ENCODE peak calls at places on chromosomes 12 and 14, in nine cellular contexts. Q is lung, G is neural crest cell, Y is tibial artery, L is transverse colon, T is MCF 10A, E is endothelial cell, M is astrocyte of the cerebellum, F is mesothelial cell of epicardium. A is an unnamed sample.

GRCh38 chr14:71852201-71852600 is 80.0 kb upstream of the RGS6 start:
- DNase-seq in L (no peak), E (no peak), G (no peak), M (no peak), F (no peak), Q (no peak), T (no peak), Y (no peak), A (no peak)

GRCh38 chr14:100526632-100527031 is 60.6 kb downstream of the BEGAIN start:
- DNase-seq in Q (no peak), F (no peak), L (no peak), T (no peak), M (no peak), E (no peak), G (no peak), Y (no peak), A (no peak)

GRCh38 chr12:122366685-122367475 is 55.6 kb downstream of the CLIP1 start:
- DNase-seq in Q (no peak), L (peak; percentile 19), G (no peak), Y (no peak), E (peak; percentile 13), F (no peak), T (peak; percentile 86), M (peak; percentile 66), A (no peak)

GRCh38 chr12:84411031-84411430 is 501.6 kb downstream of the SLC6A15 start:
- DNase-seq in E (no peak), Y (no peak), G (no peak), M (no peak), F (no peak), L (no peak), T (no peak), Q (no peak), A (no peak)

GRCh38 chr12:48350249-48351021 is at the start of gene ZNF641:
- DNase-seq in E (peak; percentile 67), G (no peak), M (no peak), Y (peak; percentile 92), T (peak; percentile 74), F (peak; percentile 84), L (peak; percentile 89), Q (peak; percentile 83), A (peak; percentile 83)

GRCh38 chr14:61174395-61175386 is 106.4 kb downstream of the TMEM30B start:
- DNase-seq in M (no peak), G (no peak), Q (no peak), Y (no peak), F (no peak), E (no peak), T (peak; percentile 69), L (no peak), A (no peak)

GRCh38 chr14:78319411-78319810 is 149.2 kb downstream of the NRXN3 start:
- DNase-seq in L (no peak), E (no peak), T (no peak), Q (no peak), F (no peak), M (no peak), G (no peak), Y (no peak), A (no peak)

GRCh38 chr12:80829767-80830166 is 108.0 kb downstream of the LIN7A start:
- DNase-seq in L (no peak), F (no peak), T (no peak), G (no peak), M (no peak), E (no peak), Y (no peak), Q (no peak), A (no peak)

GRCh38 chr12:76124456-76124855 is 40.0 kb upstream of the NAP1L1 start:
- DNase-seq in M (no peak), L (no peak), E (no peak), Y (no peak), G (no peak), T (no peak), F (no peak), Q (no peak), A (no peak)

DNA sequence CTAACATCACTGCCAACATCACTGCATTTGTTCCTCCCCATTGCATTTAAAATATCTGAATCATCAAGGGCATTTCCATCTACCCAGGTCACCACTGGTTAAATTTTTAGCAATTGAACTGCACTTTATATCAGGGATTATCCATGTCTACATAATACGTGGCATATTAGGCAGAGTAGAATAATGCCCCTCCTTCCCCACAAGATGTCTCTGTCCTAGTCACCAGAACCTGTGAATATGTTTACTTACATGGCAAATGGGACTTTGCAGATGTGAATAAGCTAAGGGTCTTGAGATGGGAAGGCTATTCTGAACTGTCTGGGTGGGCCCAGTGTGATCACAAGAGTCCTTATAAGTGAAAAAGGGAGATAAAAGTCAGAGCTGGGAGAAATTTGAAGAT is 181.7 kb upstream of the ARID2 start:
- DNase-seq in E (no peak), M (no peak), F (no peak), L (no peak), Y (no peak), Q (no peak), T (no peak), G (no peak), A (no peak)
- TF ChIP-seq CTCF in E (no peak), M (peak; percentile 9), F (no peak), L (no peak), Y (no peak), Q (no peak), T (no peak), G (no peak), A (no peak)

DNA sequence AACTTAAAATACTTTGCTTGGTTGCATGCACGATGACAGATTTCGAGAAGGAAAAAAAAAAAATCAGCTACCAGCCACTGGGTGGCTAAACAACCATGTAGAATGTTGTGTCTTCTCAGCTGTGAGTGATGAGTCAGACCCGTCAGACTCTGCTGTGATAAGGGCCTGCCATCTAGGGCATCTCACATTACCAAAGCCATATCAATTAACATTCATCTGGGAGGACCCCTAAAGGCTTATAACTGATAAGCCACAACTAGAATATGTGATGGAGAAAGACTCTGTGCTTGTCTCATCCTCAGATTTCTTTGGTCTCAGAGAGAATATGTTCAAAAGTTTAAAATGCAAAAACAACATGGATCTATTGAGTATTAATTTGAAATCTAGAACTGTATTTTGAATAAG is 111.5 kb downstream of the PAX9 start:
- DNase-seq in F (no peak), L (no peak), T (peak; percentile 56), Y (no peak), E (no peak), G (no peak), Q (no peak), M (no peak), A (no peak)
- TF ChIP-seq CTCF in F (no peak), L (no peak), T (peak; percentile 34), Y (no peak), E (no peak), G (peak; percentile 49), Q (no peak), M (no peak), A (peak; percentile 13)

GRCh38 chr14:90344920-90345557 is 13.3 kb upstream of the NRDE2 start:
- DNase-seq in Q (no peak), M (no peak), Y (no peak), G (no peak), T (peak; percentile 46), L (no peak), E (no peak), F (no peak), A (no peak)

GRCh38 chr14:90341784-90342183 is 10.0 kb upstream of the NRDE2 start:
- DNase-seq in F (no peak), M (no peak), T (no peak), E (no peak), L (no peak), G (no peak), Q (no peak), Y (no peak), A (peak; percentile 25)

GRCh38 chr14:90344285-90344684 is 12.5 kb upstream of the NRDE2 start:
- DNase-seq in M (no peak), L (no peak), T (no peak), Q (no peak), F (no peak), G (no peak), Y (no peak), E (no peak), A (no peak)

GRCh38 chr14:90336985-90337384 is 5.2 kb upstream of the NRDE2 start:
- DNase-seq in L (no peak), E (no peak), F (no peak), G (no peak), M (no peak), Y (no peak), Q (no peak), T (no peak), A (no peak)

GRCh38 chr14:90342327-90342726 is 10.6 kb upstream of the NRDE2 start:
- DNase-seq in T (no peak), Y (no peak), E (no peak), L (no peak), F (no peak), M (no peak), G (no peak), Q (no peak), A (no peak)
- TF ChIP-seq CTCF in T (no peak), Y (no peak), E (no peak), L (no peak), F (no peak), M (no peak), G (no peak), Q (no peak), A (no peak)

DNA sequence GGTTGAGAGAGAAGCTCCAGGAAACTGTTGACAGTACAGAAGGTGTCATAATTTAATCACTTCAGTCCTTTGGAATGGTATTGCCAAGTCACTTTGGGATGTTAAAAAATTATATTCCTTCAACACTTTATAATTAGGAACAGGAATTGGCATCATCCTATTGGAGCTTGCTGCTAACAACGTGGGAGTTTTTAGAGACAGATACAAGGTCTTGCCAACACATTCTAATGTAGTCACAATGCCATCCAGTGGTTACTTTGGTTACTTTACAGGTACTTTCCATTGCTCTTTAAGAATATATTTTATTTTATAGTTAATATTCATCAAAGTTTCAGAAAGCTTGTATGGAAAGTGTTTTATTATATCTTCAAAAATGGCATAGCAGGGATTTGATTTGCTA is 310.1 kb downstream of the SYT1 start:
- DNase-seq in F (no peak), Q (no peak), G (no peak), M (peak; percentile 63), L (no peak), T (peak; percentile 50), E (no peak), Y (no peak), A (no peak)
- TF ChIP-seq CTCF in F (no peak), Q (no peak), G (peak; percentile 64), M (peak; percentile 33), L (no peak), T (peak; percentile 49), E (no peak), Y (no peak), A (no peak)

A was measured in glutamatergic neuron.